ENCODE peak calls at places on chromosomes 11 and 22, in four cellular contexts. J is cardiac muscle cell, P is lower lobe of right lung, Z is adrenal gland. W is an unnamed sample.
A peak's percentile ranks its signal among the peaks of the same experiment; 100 is the strongest.

GRCh38 chr11:29296680-29297079 is 720.1 kb downstream of the KCNA4 start:
- DNase-seq in J (no peak), P (no peak), Z (no peak), W (no peak)

GRCh38 chr11:11403763-11404725 is 51.0 kb upstream of the CSNK2A3 start:
- DNase-seq in J (no peak), P (peak; percentile 61), Z (no peak), W (no peak)

GRCh38 chr11:2825261-2825885 is 60.2 kb downstream of the CDKN1C start:
- DNase-seq in J (no peak), P (peak; percentile 89), Z (peak; percentile 70), W (no peak)

GRCh38 chr11:89347071-89347470 is 144.1 kb downstream of the NOX4 start:
- DNase-seq in J (no peak), P (no peak), Z (no peak), W (no peak)

GRCh38 chr11:75499423-75500305 is 26.1 kb downstream of the GDPD5 start:
- DNase-seq in J (no peak), P (no peak), Z (peak; percentile 35), W (no peak)

GRCh38 chr22:25627271-25627848 is 62.9 kb downstream of the GRK3 start:
- DNase-seq in J (no peak), P (no peak), Z (no peak), W (no peak)

GRCh38 chr22:38569181-38569971 is 607 bp downstream of the DMC1 start:
- DNase-seq in J (no peak), P (no peak), Z (no peak), W (peak; percentile 26)

GRCh38 chr11:35846874-35847273 is 97.0 kb upstream of the LDLRAD3 start:
- DNase-seq in J (no peak), P (no peak), Z (no peak), W (no peak)

GRCh38 chr22:26837784-26838520 is 180.6 kb downstream of the MIAT start:
- DNase-seq in J (no peak), P (no peak), Z (no peak), W (no peak)

GRCh38 chr11:131737357-131737756 is 366.9 kb downstream of the NTM start:
- DNase-seq in J (no peak), P (no peak), Z (no peak), W (no peak)

GRCh38 chr22:32558681-32559355 is 84.2 kb downstream of the FBXO7 start:
- DNase-seq in J (no peak), P (no peak), Z (peak; percentile 68), W (no peak)

GRCh38 chr11:85385561-85385960 is 241.6 kb downstream of the DLG2 start:
- DNase-seq in J (no peak), P (no peak), Z (no peak), W (no peak)

GRCh38 chr11:18012314-18012905 is 437 bp downstream of the SERGEF start:
- DNase-seq in J (peak; percentile 52), P (peak; percentile 50), Z (peak; percentile 35), W (peak; percentile 31)

GRCh38 chr11:43852057-43852636 is 28.5 kb upstream of the ALKBH3 start:
- DNase-seq in J (peak; percentile 69), P (no peak), Z (peak; percentile 77), W (peak; percentile 76)

GRCh38 chr11:47587733-47588326 is 1.4 kb downstream of the FAM180B start:
- DNase-seq in J (no peak), P (peak; percentile 87), Z (peak; percentile 42), W (no peak)

GRCh38 chr11:47589103-47589502 is 2.6 kb downstream of the FAM180B start:
- DNase-seq in J (no peak), P (no peak), Z (no peak), W (no peak)

GRCh38 chr11:47591764-47592163 is 2.4 kb downstream of the C1QTNF4 start:
- DNase-seq in J (no peak), P (no peak), Z (no peak), W (no peak)

GRCh38 chr11:47590026-47590861 is 3.8 kb downstream of the FAM180B start:
- DNase-seq in J (no peak), P (no peak), Z (no peak), W (no peak)

DNA sequence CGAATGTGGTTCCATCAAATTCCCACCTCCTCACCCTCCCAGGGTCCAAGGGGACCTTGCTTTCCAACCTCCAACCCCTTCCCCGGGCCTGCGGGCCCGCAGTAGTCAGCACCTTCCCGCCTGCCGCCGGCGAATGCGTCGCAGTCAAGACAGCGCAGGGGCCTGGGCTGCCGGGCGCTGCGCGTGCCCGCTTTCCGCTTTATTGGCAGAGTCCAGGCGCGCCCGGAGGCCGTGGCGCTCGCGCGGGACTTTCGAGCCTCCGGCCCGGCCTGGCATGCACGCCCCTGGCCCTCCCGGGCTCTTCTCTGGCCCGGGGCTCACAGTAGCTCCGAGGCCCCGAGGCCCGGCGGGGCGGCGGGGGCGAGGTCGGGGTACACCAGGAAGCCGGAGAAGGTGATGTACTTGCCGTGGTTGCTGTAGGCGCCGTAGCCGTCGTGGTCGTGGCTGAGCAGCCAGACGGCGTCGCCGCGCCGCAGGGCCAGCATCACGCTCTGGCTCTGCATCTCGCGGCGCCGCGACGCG is 3.1 kb downstream of the FAM180B start:
- DNase-seq in J (no peak), P (no peak), Z (no peak), W (no peak)
- H3K4me3 ChIP-seq in J (no peak overlapping the region), P (peak overlapping the region; percentile 33), Z (no peak overlapping the region), W (no peak overlapping the region)

DNA sequence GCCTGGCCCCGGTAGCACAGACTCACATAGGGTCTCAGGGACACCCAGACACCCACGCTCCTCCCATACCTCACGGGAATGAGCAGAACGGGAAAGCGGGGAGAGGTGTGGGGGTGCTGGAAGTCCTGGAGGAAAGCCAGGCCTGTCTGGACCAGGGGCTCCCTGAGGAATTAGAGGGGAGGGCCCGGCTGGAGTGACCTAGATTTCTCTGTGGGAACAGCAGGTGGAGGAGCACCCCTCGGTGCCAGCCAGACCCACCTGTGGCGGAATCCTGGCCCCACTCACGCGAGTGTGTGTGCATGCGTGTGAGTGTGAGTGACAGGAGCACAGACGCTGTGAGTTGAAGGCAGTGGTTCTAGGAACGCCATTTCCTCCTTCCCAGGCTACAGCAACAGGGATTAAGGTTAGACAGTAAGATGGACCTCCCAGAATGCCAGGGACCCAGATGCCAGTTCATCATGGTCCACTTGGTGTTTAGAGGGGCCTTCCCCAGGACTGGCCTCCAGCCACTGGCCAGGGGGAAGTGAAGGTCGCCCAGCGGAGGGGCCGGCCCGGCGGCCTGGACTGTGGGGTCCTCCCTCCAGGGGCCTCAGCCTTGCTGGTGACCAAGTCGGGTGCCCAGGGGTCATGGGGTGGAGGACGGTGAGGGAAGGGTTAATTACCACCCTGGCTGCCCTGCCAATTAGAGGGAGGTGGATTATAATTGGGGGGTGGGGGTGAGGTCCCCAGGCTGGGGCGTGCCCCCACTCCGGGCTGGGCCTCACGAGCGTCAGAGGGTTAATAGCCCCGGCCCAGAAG is 1.0 kb downstream of the PKP3 start:
- DNase-seq in J (no peak), P (no peak), Z (no peak), W (no peak)
- TF ChIP-seq CTCF in J (no peak), P (no peak), Z (no peak), W (no peak)

GRCh38 chr11:1485504-1485885 is 1.1 kb downstream of the MOB2 start:
- DNase-seq in J (no peak), P (peak; percentile 38), Z (no peak), W (no peak)
- H3K4me3 ChIP-seq in J (no peak overlapping the region), P (peak overlapping the region; percentile 39), Z (no peak overlapping the region), W (no peak overlapping the region)

DNA sequence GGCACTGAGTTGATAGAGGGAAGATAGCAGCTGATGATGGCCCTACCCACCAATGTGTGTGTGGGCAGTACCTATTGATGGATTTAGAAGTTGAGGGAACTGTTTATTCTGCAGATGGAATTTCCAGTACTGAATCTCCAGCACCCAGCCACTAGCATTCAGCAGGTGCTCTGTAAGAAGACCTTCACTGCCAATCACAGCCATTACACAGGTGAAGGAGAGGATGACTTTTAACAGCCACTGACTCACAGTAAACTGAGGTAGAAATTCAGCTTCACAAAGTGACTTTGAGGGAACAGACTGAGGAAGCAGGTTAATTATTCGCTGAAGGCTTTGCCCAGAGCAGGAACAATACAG is 107.8 kb downstream of the GGTLC2 start:
- DNase-seq in J (no peak), P (no peak), Z (no peak), W (no peak)
- TF ChIP-seq CTCF in J (no peak), P (no peak), Z (no peak), W (no peak)

GRCh38 chr11:68042219-68043028 is 3.6 kb downstream of the TCIRG1 start:
- DNase-seq in J (no peak), P (no peak), Z (peak; percentile 40), W (no peak)
- H3K4me3 ChIP-seq in J (no peak overlapping the region), P (no peak overlapping the region), Z (no peak overlapping the region), W (no peak overlapping the region)

GRCh38 chr11:125591659-125592304 is 870 bp upstream of the STT3A start:
- DNase-seq in J (peak; percentile 51), P (peak; percentile 59), Z (peak; percentile 49), W (peak; percentile 57)
- TF ChIP-seq CTCF in J (no peak), P (no peak), Z (no peak), W (no peak)

GRCh38 chr11:127385071-127385470 is 384.5 kb upstream of the KIRREL3 start:
- DNase-seq in J (no peak), P (no peak), Z (no peak), W (no peak)

GRCh38 chr11:127395034-127395433 is 394.5 kb upstream of the KIRREL3 start:
- DNase-seq in J (peak; percentile 13), P (no peak), Z (peak; percentile 42), W (no peak)

GRCh38 chr11:127392575-127392974 is 392.0 kb upstream of the KIRREL3 start:
- DNase-seq in J (no peak), P (no peak), Z (no peak), W (no peak)

DNA sequence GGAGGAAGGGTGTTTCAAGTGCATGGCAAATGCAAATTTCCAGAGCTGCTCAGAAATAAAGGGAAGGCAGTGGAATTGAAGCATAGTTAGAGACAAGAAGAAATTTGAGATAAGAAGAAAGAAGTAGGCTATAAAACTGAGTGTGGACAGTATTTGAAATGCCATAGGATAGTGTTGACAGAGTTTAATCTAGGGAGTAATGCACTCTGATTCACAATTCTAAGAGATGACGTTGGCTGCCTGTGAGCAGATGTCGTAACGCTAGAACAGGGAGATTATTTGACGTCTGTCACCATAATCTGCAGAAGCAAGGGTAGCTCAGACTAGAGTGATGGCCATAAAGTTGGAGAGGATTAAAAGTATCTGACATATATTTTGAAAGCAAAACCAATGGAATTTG is 389.9 kb upstream of the KIRREL3 start:
- DNase-seq in J (no peak), P (no peak), Z (no peak), W (no peak)
- H3K4me3 ChIP-seq in J (no peak overlapping the region), P (no peak overlapping the region), Z (no peak overlapping the region), W (no peak overlapping the region)

DNA sequence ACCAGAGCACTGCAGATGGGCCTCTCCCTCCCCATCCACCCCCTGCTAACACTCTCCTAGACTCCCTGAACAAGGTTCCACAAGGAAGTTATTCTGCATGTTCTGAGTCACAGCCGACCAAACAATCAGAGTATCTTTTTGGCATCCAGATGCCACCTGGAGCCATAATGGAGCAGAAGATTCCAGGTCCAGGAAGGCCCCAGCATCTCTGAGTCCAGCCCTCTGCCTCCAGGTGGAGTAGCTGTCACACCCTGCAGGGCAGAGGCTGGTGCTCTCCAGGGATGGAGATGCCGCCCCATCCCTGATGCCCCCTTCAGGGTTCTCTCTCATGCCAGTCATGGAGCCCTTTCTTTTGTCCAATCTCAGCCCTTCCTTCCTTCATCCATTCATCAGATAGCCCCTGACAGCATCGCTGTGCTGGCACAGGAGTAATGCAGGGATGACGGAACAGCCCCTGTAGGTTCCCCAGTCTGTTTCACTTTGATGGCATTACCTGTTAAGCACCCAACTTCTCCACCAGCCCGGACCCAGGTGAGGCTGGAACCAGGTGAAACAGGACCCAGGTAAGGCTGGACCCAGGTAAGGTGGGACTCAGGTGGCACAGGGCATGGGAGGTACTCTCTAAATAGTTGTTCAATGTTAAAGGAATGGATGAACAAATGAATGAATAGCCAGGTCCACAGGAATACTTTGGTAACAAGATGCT is 20.1 kb upstream of the TSKU start:
- DNase-seq in J (no peak), P (no peak), Z (no peak), W (no peak)
- TF ChIP-seq CTCF in J (no peak), P (no peak), Z (no peak), W (no peak)

W was measured in GM12865.